ENCODE peak calls at places on chromosome 17, in eight cellular contexts. One of them, this sample, is unnamed.

GRCh38 chr17:15261063-15261817 is 3.9 kb downstream of the PMP22 start:
- DNase-seq in HS-27A: peak
- DNase-seq in smooth muscle cell of the brain vasculature: no peak
- DNase-seq in stimulated activated CD4-positive, alpha-beta T cell treated with anti-CD3 and anti-CD28 coated beads, Interleukin-2, amount 100 ng/mL, for 4 hours: no peak
- DNase-seq in glutamatergic neuron: peak
- DNase-seq in NCI-H774: no peak
- DNase-seq in GM10248: no peak
- DNase-seq in NCI-H460: peak
- DNase-seq in this sample: peak

GRCh38 chr17:46908352-46908751 is 14.6 kb upstream of the GOSR2 start:
- DNase-seq in GM10248: no peak
- DNase-seq in stimulated activated CD4-positive, alpha-beta T cell treated with anti-CD3 and anti-CD28 coated beads, Interleukin-2, amount 100 ng/mL, for 4 hours: no peak
- DNase-seq in glutamatergic neuron: peak
- DNase-seq in smooth muscle cell of the brain vasculature: no peak
- DNase-seq in NCI-H774: no peak
- DNase-seq in HS-27A: no peak
- DNase-seq in NCI-H460: no peak
- DNase-seq in this sample: no peak

GRCh38 chr17:63741251-63742049 is at the start of gene STRADA:
- DNase-seq in NCI-H460: peak
- DNase-seq in stimulated activated CD4-positive, alpha-beta T cell treated with anti-CD3 and anti-CD28 coated beads, Interleukin-2, amount 100 ng/mL, for 4 hours: peak
- DNase-seq in HS-27A: peak
- DNase-seq in NCI-H774: peak
- DNase-seq in glutamatergic neuron: peak
- DNase-seq in GM10248: peak
- DNase-seq in smooth muscle cell of the brain vasculature: peak
- DNase-seq in this sample: peak

GRCh38 chr17:41751288-41751687 is 16.8 kb upstream of the HAP1 start:
- DNase-seq in stimulated activated CD4-positive, alpha-beta T cell treated with anti-CD3 and anti-CD28 coated beads, Interleukin-2, amount 100 ng/mL, for 4 hours: no peak
- DNase-seq in HS-27A: no peak
- DNase-seq in smooth muscle cell of the brain vasculature: no peak
- DNase-seq in NCI-H460: no peak
- DNase-seq in NCI-H774: no peak
- DNase-seq in glutamatergic neuron: no peak
- DNase-seq in GM10248: no peak
- DNase-seq in this sample: no peak

GRCh38 chr17:33389506-33390141 is 96.5 kb upstream of the ASIC2 start:
- DNase-seq in HS-27A: no peak
- DNase-seq in glutamatergic neuron: no peak
- DNase-seq in NCI-H460: no peak
- DNase-seq in GM10248: no peak
- DNase-seq in smooth muscle cell of the brain vasculature: no peak
- DNase-seq in stimulated activated CD4-positive, alpha-beta T cell treated with anti-CD3 and anti-CD28 coated beads, Interleukin-2, amount 100 ng/mL, for 4 hours: no peak
- DNase-seq in NCI-H774: no peak
- DNase-seq in this sample: no peak

GRCh38 chr17:7294614-7295153 is at the start of gene YBX2:
- DNase-seq in NCI-H460: no peak
- DNase-seq in HS-27A: no peak
- DNase-seq in stimulated activated CD4-positive, alpha-beta T cell treated with anti-CD3 and anti-CD28 coated beads, Interleukin-2, amount 100 ng/mL, for 4 hours: peak
- DNase-seq in smooth muscle cell of the brain vasculature: no peak
- DNase-seq in NCI-H774: peak
- DNase-seq in glutamatergic neuron: peak
- DNase-seq in GM10248: peak
- DNase-seq in this sample: peak

GRCh38 chr17:13030459-13031305 is 12.9 kb upstream of the ELAC2 start:
- DNase-seq in smooth muscle cell of the brain vasculature: no peak
- DNase-seq in HS-27A: peak
- DNase-seq in GM10248: peak
- DNase-seq in glutamatergic neuron: peak
- DNase-seq in NCI-H774: peak
- DNase-seq in stimulated activated CD4-positive, alpha-beta T cell treated with anti-CD3 and anti-CD28 coated beads, Interleukin-2, amount 100 ng/mL, for 4 hours: no peak
- DNase-seq in NCI-H460: peak
- DNase-seq in this sample: peak

GRCh38 chr17:51948128-51948527 is 210.4 kb downstream of the CA10 start:
- DNase-seq in stimulated activated CD4-positive, alpha-beta T cell treated with anti-CD3 and anti-CD28 coated beads, Interleukin-2, amount 100 ng/mL, for 4 hours: no peak
- DNase-seq in NCI-H460: no peak
- DNase-seq in NCI-H774: no peak
- DNase-seq in glutamatergic neuron: no peak
- DNase-seq in HS-27A: no peak
- DNase-seq in smooth muscle cell of the brain vasculature: no peak
- DNase-seq in GM10248: no peak
- DNase-seq in this sample: no peak

GRCh38 chr17:77884019-77884418 is 74.5 kb upstream of the TNRC6C start:
- DNase-seq in smooth muscle cell of the brain vasculature: no peak
- DNase-seq in GM10248: no peak
- DNase-seq in HS-27A: no peak
- DNase-seq in glutamatergic neuron: peak
- DNase-seq in NCI-H774: peak
- DNase-seq in stimulated activated CD4-positive, alpha-beta T cell treated with anti-CD3 and anti-CD28 coated beads, Interleukin-2, amount 100 ng/mL, for 4 hours: no peak
- DNase-seq in NCI-H460: no peak
- DNase-seq in this sample: peak

GRCh38 chr17:37450090-37450489 is 39.6 kb upstream of the DUSP14 start:
- DNase-seq in GM10248: no peak
- DNase-seq in smooth muscle cell of the brain vasculature: no peak
- DNase-seq in NCI-H460: no peak
- DNase-seq in stimulated activated CD4-positive, alpha-beta T cell treated with anti-CD3 and anti-CD28 coated beads, Interleukin-2, amount 100 ng/mL, for 4 hours: no peak
- DNase-seq in HS-27A: no peak
- DNase-seq in glutamatergic neuron: no peak
- DNase-seq in NCI-H774: no peak
- DNase-seq in this sample: no peak

GRCh38 chr17:8173871-8174322 is 2.3 kb downstream of the TMEM107 start:
- DNase-seq in smooth muscle cell of the brain vasculature: no peak
- DNase-seq in NCI-H774: no peak
- DNase-seq in HS-27A: no peak
- DNase-seq in NCI-H460: no peak
- DNase-seq in stimulated activated CD4-positive, alpha-beta T cell treated with anti-CD3 and anti-CD28 coated beads, Interleukin-2, amount 100 ng/mL, for 4 hours: no peak
- DNase-seq in glutamatergic neuron: no peak
- DNase-seq in GM10248: no peak
- DNase-seq in this sample: no peak

GRCh38 chr17:58503876-58504275 is 10.6 kb downstream of the MTMR4 start:
- DNase-seq in GM10248: no peak
- DNase-seq in NCI-H774: no peak
- DNase-seq in smooth muscle cell of the brain vasculature: no peak
- DNase-seq in HS-27A: no peak
- DNase-seq in NCI-H460: no peak
- DNase-seq in glutamatergic neuron: no peak
- DNase-seq in stimulated activated CD4-positive, alpha-beta T cell treated with anti-CD3 and anti-CD28 coated beads, Interleukin-2, amount 100 ng/mL, for 4 hours: no peak
- DNase-seq in this sample: no peak

GRCh38 chr17:55442953-55443683 is 21.5 kb upstream of the MMD start:
- DNase-seq in NCI-H460: no peak
- DNase-seq in glutamatergic neuron: no peak
- DNase-seq in smooth muscle cell of the brain vasculature: no peak
- DNase-seq in HS-27A: no peak
- DNase-seq in NCI-H774: no peak
- DNase-seq in GM10248: no peak
- DNase-seq in stimulated activated CD4-positive, alpha-beta T cell treated with anti-CD3 and anti-CD28 coated beads, Interleukin-2, amount 100 ng/mL, for 4 hours: no peak
- DNase-seq in this sample: no peak

GRCh38 chr17:53680745-53681144 is 142.0 kb upstream of the KIF2B start:
- DNase-seq in GM10248: no peak
- DNase-seq in NCI-H460: no peak
- DNase-seq in NCI-H774: no peak
- DNase-seq in smooth muscle cell of the brain vasculature: no peak
- DNase-seq in stimulated activated CD4-positive, alpha-beta T cell treated with anti-CD3 and anti-CD28 coated beads, Interleukin-2, amount 100 ng/mL, for 4 hours: no peak
- DNase-seq in glutamatergic neuron: no peak
- DNase-seq in HS-27A: no peak
- DNase-seq in this sample: no peak

GRCh38 chr17:57075193-57075592 is 9.9 kb upstream of the AKAP1 start:
- DNase-seq in HS-27A: no peak
- DNase-seq in stimulated activated CD4-positive, alpha-beta T cell treated with anti-CD3 and anti-CD28 coated beads, Interleukin-2, amount 100 ng/mL, for 4 hours: no peak
- DNase-seq in glutamatergic neuron: no peak
- DNase-seq in NCI-H460: no peak
- DNase-seq in GM10248: no peak
- DNase-seq in smooth muscle cell of the brain vasculature: no peak
- DNase-seq in NCI-H774: no peak
- DNase-seq in this sample: no peak

GRCh38 chr17:18158022-18158600 is 25.5 kb upstream of the ALKBH5 start:
- DNase-seq in HS-27A: peak
- DNase-seq in smooth muscle cell of the brain vasculature: no peak
- DNase-seq in NCI-H460: peak
- DNase-seq in stimulated activated CD4-positive, alpha-beta T cell treated with anti-CD3 and anti-CD28 coated beads, Interleukin-2, amount 100 ng/mL, for 4 hours: peak
- DNase-seq in NCI-H774: peak
- DNase-seq in glutamatergic neuron: peak
- DNase-seq in GM10248: peak
- DNase-seq in this sample: peak

GRCh38 chr17:56009795-56010715 is 143.2 kb upstream of the ANKFN1 start:
- DNase-seq in GM10248: no peak
- DNase-seq in stimulated activated CD4-positive, alpha-beta T cell treated with anti-CD3 and anti-CD28 coated beads, Interleukin-2, amount 100 ng/mL, for 4 hours: no peak
- DNase-seq in smooth muscle cell of the brain vasculature: no peak
- DNase-seq in glutamatergic neuron: no peak
- DNase-seq in NCI-H774: no peak
- DNase-seq in HS-27A: peak
- DNase-seq in NCI-H460: no peak
- DNase-seq in this sample: no peak

GRCh38 chr17:39674702-39675389 is 6.6 kb downstream of the PNMT start:
- DNase-seq in GM10248: peak
- DNase-seq in smooth muscle cell of the brain vasculature: no peak
- DNase-seq in glutamatergic neuron: no peak
- DNase-seq in NCI-H460: no peak
- DNase-seq in HS-27A: no peak
- DNase-seq in NCI-H774: no peak
- DNase-seq in stimulated activated CD4-positive, alpha-beta T cell treated with anti-CD3 and anti-CD28 coated beads, Interleukin-2, amount 100 ng/mL, for 4 hours: no peak
- DNase-seq in this sample: peak

GRCh38 chr17:38730526-38731379 is 612 bp downstream of the CISD3 start:
- DNase-seq in glutamatergic neuron: peak
- DNase-seq in NCI-H460: no peak
- DNase-seq in HS-27A: no peak
- DNase-seq in stimulated activated CD4-positive, alpha-beta T cell treated with anti-CD3 and anti-CD28 coated beads, Interleukin-2, amount 100 ng/mL, for 4 hours: no peak
- DNase-seq in GM10248: no peak
- DNase-seq in NCI-H774: peak
- DNase-seq in smooth muscle cell of the brain vasculature: no peak
- DNase-seq in this sample: peak

GRCh38 chr17:1985686-1986085 is 39.4 kb downstream of the RTN4RL1 start:
- DNase-seq in smooth muscle cell of the brain vasculature: no peak
- DNase-seq in glutamatergic neuron: peak
- DNase-seq in HS-27A: no peak
- DNase-seq in stimulated activated CD4-positive, alpha-beta T cell treated with anti-CD3 and anti-CD28 coated beads, Interleukin-2, amount 100 ng/mL, for 4 hours: no peak
- DNase-seq in GM10248: no peak
- DNase-seq in NCI-H774: no peak
- DNase-seq in NCI-H460: no peak
- DNase-seq in this sample: no peak

GRCh38 chr17:17884281-17885028 is 47.7 kb upstream of the SREBF1 start:
- DNase-seq in NCI-H460: no peak
- DNase-seq in glutamatergic neuron: no peak
- DNase-seq in smooth muscle cell of the brain vasculature: no peak
- DNase-seq in GM10248: no peak
- DNase-seq in HS-27A: no peak
- DNase-seq in stimulated activated CD4-positive, alpha-beta T cell treated with anti-CD3 and anti-CD28 coated beads, Interleukin-2, amount 100 ng/mL, for 4 hours: no peak
- DNase-seq in NCI-H774: no peak
- DNase-seq in this sample: no peak

GRCh38 chr17:15361151-15361550 is 19.8 kb upstream of the TEKT3 start:
- DNase-seq in GM10248: no peak
- DNase-seq in smooth muscle cell of the brain vasculature: no peak
- DNase-seq in NCI-H460: no peak
- DNase-seq in NCI-H774: no peak
- DNase-seq in stimulated activated CD4-positive, alpha-beta T cell treated with anti-CD3 and anti-CD28 coated beads, Interleukin-2, amount 100 ng/mL, for 4 hours: no peak
- DNase-seq in glutamatergic neuron: no peak
- DNase-seq in HS-27A: no peak
- DNase-seq in this sample: no peak

GRCh38 chr17:43665387-43666101 is 3.8 kb upstream of the MEOX1 start:
- DNase-seq in HS-27A: no peak
- DNase-seq in NCI-H460: no peak
- DNase-seq in GM10248: no peak
- DNase-seq in smooth muscle cell of the brain vasculature: no peak
- DNase-seq in stimulated activated CD4-positive, alpha-beta T cell treated with anti-CD3 and anti-CD28 coated beads, Interleukin-2, amount 100 ng/mL, for 4 hours: no peak
- DNase-seq in NCI-H774: no peak
- DNase-seq in glutamatergic neuron: no peak
- DNase-seq in this sample: no peak

GRCh38 chr17:79075433-79075805 is 795 bp downstream of the ENGASE start:
- DNase-seq in smooth muscle cell of the brain vasculature: no peak
- DNase-seq in GM10248: no peak
- DNase-seq in stimulated activated CD4-positive, alpha-beta T cell treated with anti-CD3 and anti-CD28 coated beads, Interleukin-2, amount 100 ng/mL, for 4 hours: no peak
- DNase-seq in HS-27A: no peak
- DNase-seq in NCI-H774: no peak
- DNase-seq in glutamatergic neuron: no peak
- DNase-seq in NCI-H460: no peak
- DNase-seq in this sample: no peak

GRCh38 chr17:82582208-82582607 is 62.7 kb downstream of the FOXK2 start:
- DNase-seq in stimulated activated CD4-positive, alpha-beta T cell treated with anti-CD3 and anti-CD28 coated beads, Interleukin-2, amount 100 ng/mL, for 4 hours: no peak
- DNase-seq in GM10248: no peak
- DNase-seq in glutamatergic neuron: peak
- DNase-seq in NCI-H460: no peak
- DNase-seq in NCI-H774: no peak
- DNase-seq in HS-27A: no peak
- DNase-seq in smooth muscle cell of the brain vasculature: no peak
- DNase-seq in this sample: no peak

GRCh38 chr17:27544350-27545131 is 86.4 kb upstream of the LGALS9 start:
- DNase-seq in smooth muscle cell of the brain vasculature: no peak
- DNase-seq in NCI-H460: no peak
- DNase-seq in stimulated activated CD4-positive, alpha-beta T cell treated with anti-CD3 and anti-CD28 coated beads, Interleukin-2, amount 100 ng/mL, for 4 hours: no peak
- DNase-seq in HS-27A: no peak
- DNase-seq in GM10248: peak
- DNase-seq in NCI-H774: no peak
- DNase-seq in glutamatergic neuron: no peak
- DNase-seq in this sample: no peak

GRCh38 chr17:64259922-64260321 is 3.1 kb downstream of the TEX2 start:
- DNase-seq in smooth muscle cell of the brain vasculature: no peak
- DNase-seq in glutamatergic neuron: no peak
- DNase-seq in HS-27A: no peak
- DNase-seq in NCI-H460: no peak
- DNase-seq in NCI-H774: no peak
- DNase-seq in stimulated activated CD4-positive, alpha-beta T cell treated with anti-CD3 and anti-CD28 coated beads, Interleukin-2, amount 100 ng/mL, for 4 hours: no peak
- DNase-seq in GM10248: no peak
- DNase-seq in this sample: no peak

GRCh38 chr17:83062011-83062817 is 17.2 kb upstream of the METRNL start:
- DNase-seq in stimulated activated CD4-positive, alpha-beta T cell treated with anti-CD3 and anti-CD28 coated beads, Interleukin-2, amount 100 ng/mL, for 4 hours: no peak
- DNase-seq in NCI-H460: no peak
- DNase-seq in glutamatergic neuron: no peak
- DNase-seq in HS-27A: no peak
- DNase-seq in NCI-H774: no peak
- DNase-seq in GM10248: no peak
- DNase-seq in smooth muscle cell of the brain vasculature: no peak
- DNase-seq in this sample: no peak

GRCh38 chr17:73163043-73163442 is 1.8 kb upstream of the SSTR2 start:
- DNase-seq in smooth muscle cell of the brain vasculature: no peak
- DNase-seq in GM10248: no peak
- DNase-seq in glutamatergic neuron: no peak
- DNase-seq in NCI-H774: peak
- DNase-seq in HS-27A: no peak
- DNase-seq in NCI-H460: no peak
- DNase-seq in stimulated activated CD4-positive, alpha-beta T cell treated with anti-CD3 and anti-CD28 coated beads, Interleukin-2, amount 100 ng/mL, for 4 hours: no peak
- DNase-seq in this sample: no peak

GRCh38 chr17:77231076-77231871 is 90.5 kb downstream of the SEC14L1 start:
- DNase-seq in HS-27A: no peak
- DNase-seq in glutamatergic neuron: no peak
- DNase-seq in smooth muscle cell of the brain vasculature: no peak
- DNase-seq in GM10248: no peak
- DNase-seq in NCI-H460: no peak
- DNase-seq in NCI-H774: no peak
- DNase-seq in stimulated activated CD4-positive, alpha-beta T cell treated with anti-CD3 and anti-CD28 coated beads, Interleukin-2, amount 100 ng/mL, for 4 hours: no peak
- DNase-seq in this sample: no peak

GRCh38 chr17:15490634-15491261 is 23.3 kb upstream of the CDRT4 start:
- DNase-seq in stimulated activated CD4-positive, alpha-beta T cell treated with anti-CD3 and anti-CD28 coated beads, Interleukin-2, amount 100 ng/mL, for 4 hours: no peak
- DNase-seq in HS-27A: peak
- DNase-seq in NCI-H774: no peak
- DNase-seq in glutamatergic neuron: peak
- DNase-seq in GM10248: no peak
- DNase-seq in smooth muscle cell of the brain vasculature: peak
- DNase-seq in NCI-H460: peak
- DNase-seq in this sample: no peak

GRCh38 chr17:8726951-8727555 is 17.6 kb downstream of the CCDC42 start:
- DNase-seq in stimulated activated CD4-positive, alpha-beta T cell treated with anti-CD3 and anti-CD28 coated beads, Interleukin-2, amount 100 ng/mL, for 4 hours: no peak
- DNase-seq in GM10248: no peak
- DNase-seq in NCI-H774: no peak
- DNase-seq in HS-27A: no peak
- DNase-seq in NCI-H460: no peak
- DNase-seq in smooth muscle cell of the brain vasculature: no peak
- DNase-seq in glutamatergic neuron: no peak
- DNase-seq in this sample: no peak

GRCh38 chr17:8315740-8316217 is 5.7 kb downstream of the ARHGEF15 start:
- DNase-seq in NCI-H460: no peak
- DNase-seq in NCI-H774: no peak
- DNase-seq in smooth muscle cell of the brain vasculature: no peak
- DNase-seq in glutamatergic neuron: peak
- DNase-seq in HS-27A: no peak
- DNase-seq in GM10248: no peak
- DNase-seq in stimulated activated CD4-positive, alpha-beta T cell treated with anti-CD3 and anti-CD28 coated beads, Interleukin-2, amount 100 ng/mL, for 4 hours: no peak
- DNase-seq in this sample: no peak

This sample was measured in SHP77.